ENCODE peak calls at places on chromosomes 11 and 22, in ten cellular contexts. Z, V, K, S, T, U, F, I, Y and G are unnamed samples.

GRCh38 chr11:118522571-118523072 is 4.7 kb upstream of the TTC36 start:
- DNase-seq in Z (no peak), V (no peak), K (peak; percentile 43), S (peak; percentile 27), T (no peak), U (no peak), F (peak; percentile 14), I (no peak), Y (no peak), G (no peak)

GRCh38 chr11:11010624-11011127 is 152.8 kb upstream of the ZBED5 start:
- DNase-seq in Z (no peak), V (no peak), K (no peak), S (peak; percentile 4), T (no peak), U (no peak), F (peak; percentile 24), I (no peak), Y (no peak), G (peak; percentile 36)

GRCh38 chr11:62665630-62666258 is 632 bp downstream of the CSKMT start:
- DNase-seq in Z (no peak), V (peak; percentile 44), K (peak; percentile 73), S (peak; percentile 77), T (no peak), U (peak; percentile 47), F (peak; percentile 52), I (peak; percentile 54), Y (no peak), G (no peak)

GRCh38 chr22:36977401-36977861 is 41.8 kb downstream of the TST start:
- DNase-seq in Z (peak; percentile 73), V (no peak), K (peak; percentile 81), S (peak; percentile 12), T (no peak), U (peak; percentile 78), F (peak; percentile 26), I (peak; percentile 71), Y (no peak), G (no peak)

GRCh38 chr11:70306586-70307033 is 36.1 kb downstream of the PPFIA1 start:
- DNase-seq in Z (no peak), V (no peak), K (no peak), S (no peak), T (no peak), U (no peak), F (no peak), I (no peak), Y (no peak), G (no peak)

GRCh38 chr11:13668957-13669521 is 571 bp downstream of the FAR1 start:
- DNase-seq in Z (peak; percentile 27), V (peak; percentile 65), K (peak; percentile 63), S (peak; percentile 24), T (no peak), U (peak; percentile 55), F (no peak), I (peak; percentile 39), Y (peak; percentile 36), G (no peak)

GRCh38 chr11:1156506-1157340 is 1.0 kb upstream of the MUC5AC start:
- DNase-seq in Z (no peak), V (no peak), K (peak; percentile 54), S (no peak), T (no peak), U (no peak), F (no peak), I (no peak), Y (no peak), G (no peak)

GRCh38 chr11:57224537-57224936 is 12.5 kb downstream of the APLNR start:
- DNase-seq in Z (no peak), V (no peak), K (no peak), S (no peak), T (no peak), U (no peak), F (peak; percentile 16), I (no peak), Y (no peak), G (no peak)

GRCh38 chr11:72668645-72669347 is 5.4 kb downstream of the PDE2A start:
- DNase-seq in Z (peak; percentile 61), V (no peak), K (peak; percentile 75), S (no peak), T (no peak), U (no peak), F (no peak), I (no peak), Y (no peak), G (no peak)

GRCh38 chr11:85974126-85974525 is 94.8 kb downstream of the PICALM start:
- DNase-seq in Z (no peak), V (no peak), K (no peak), S (no peak), T (no peak), U (no peak), F (peak; percentile 12), I (no peak), Y (no peak), G (no peak)

GRCh38 chr11:400241-400729 is 6.3 kb downstream of the PKP3 start:
- DNase-seq in Z (no peak), V (no peak), K (no peak), S (no peak), T (no peak), U (no peak), F (no peak), I (no peak), Y (no peak), G (no peak)